ENCODE peak calls at places on chromosomes 12 and 14, in nine cellular contexts. One of them, this sample, is unnamed.
A peak's percentile ranks its signal among the peaks of the same experiment; 100 is the strongest.

GRCh38 chr14:92400579-92401444 is 77.8 kb downstream of the SLC24A4 start:
- DNase-seq in IMR-90: peak; percentile 13
- DNase-seq in AG09309: no peak
- DNase-seq in ovary: no peak
- DNase-seq in sigmoid colon: no peak
- DNase-seq in fibroblast of pulmonary artery: no peak
- DNase-seq in cardiac muscle cell: peak; percentile 27
- DNase-seq in lung: no peak
- DNase-seq in BJ: no peak
- DNase-seq in this sample: no peak

GRCh38 chr14:22726012-22726411 is 40.5 kb upstream of the OXA1L start:
- DNase-seq in IMR-90: no peak
- DNase-seq in AG09309: no peak
- DNase-seq in ovary: no peak
- DNase-seq in sigmoid colon: no peak
- DNase-seq in fibroblast of pulmonary artery: no peak
- DNase-seq in cardiac muscle cell: no peak
- DNase-seq in lung: no peak
- DNase-seq in BJ: no peak
- DNase-seq in this sample: no peak

GRCh38 chr12:712172-712863 is 40.1 kb upstream of the WNK1 start:
- DNase-seq in IMR-90: peak; percentile 35
- DNase-seq in AG09309: no peak
- DNase-seq in ovary: no peak
- DNase-seq in sigmoid colon: no peak
- DNase-seq in fibroblast of pulmonary artery: no peak
- DNase-seq in cardiac muscle cell: peak; percentile 20
- DNase-seq in lung: no peak
- DNase-seq in BJ: no peak
- DNase-seq in this sample: peak; percentile 53

GRCh38 chr14:100818221-100818699 is 7.7 kb upstream of the MEG3 start:
- DNase-seq in IMR-90: no peak
- DNase-seq in AG09309: no peak
- DNase-seq in ovary: peak; percentile 13
- DNase-seq in sigmoid colon: no peak
- DNase-seq in fibroblast of pulmonary artery: no peak
- DNase-seq in cardiac muscle cell: no peak
- DNase-seq in lung: no peak
- DNase-seq in BJ: no peak
- DNase-seq in this sample: no peak

GRCh38 chr14:100531591-100532121 is 55.6 kb downstream of the BEGAIN start:
- DNase-seq in IMR-90: no peak
- DNase-seq in AG09309: no peak
- DNase-seq in ovary: no peak
- DNase-seq in sigmoid colon: peak; percentile 57
- DNase-seq in fibroblast of pulmonary artery: no peak
- DNase-seq in cardiac muscle cell: no peak
- DNase-seq in lung: peak; percentile 25
- DNase-seq in BJ: no peak
- DNase-seq in this sample: no peak

GRCh38 chr12:121400332-121401139 is 618 bp downstream of the RNF34 start:
- DNase-seq in IMR-90: peak; percentile 47
- DNase-seq in AG09309: no peak
- DNase-seq in ovary: no peak
- DNase-seq in sigmoid colon: peak; percentile 73
- DNase-seq in fibroblast of pulmonary artery: peak; percentile 30
- DNase-seq in cardiac muscle cell: peak; percentile 35
- DNase-seq in lung: peak; percentile 29
- DNase-seq in BJ: no peak
- DNase-seq in this sample: peak; percentile 9

GRCh38 chr12:114440450-114441383 is 34.8 kb upstream of the TBX5 start:
- DNase-seq in IMR-90: no peak
- DNase-seq in AG09309: no peak
- DNase-seq in ovary: no peak
- DNase-seq in sigmoid colon: no peak
- DNase-seq in fibroblast of pulmonary artery: no peak
- DNase-seq in cardiac muscle cell: no peak
- DNase-seq in lung: no peak
- DNase-seq in BJ: no peak
- DNase-seq in this sample: no peak

GRCh38 chr12:2557589-2557988 is 237.2 kb upstream of the FKBP4 start:
- DNase-seq in IMR-90: no peak
- DNase-seq in AG09309: no peak
- DNase-seq in ovary: no peak
- DNase-seq in sigmoid colon: peak; percentile 25
- DNase-seq in fibroblast of pulmonary artery: no peak
- DNase-seq in cardiac muscle cell: no peak
- DNase-seq in lung: no peak
- DNase-seq in BJ: no peak
- DNase-seq in this sample: no peak

GRCh38 chr12:132429122-132429931 is 60.6 kb upstream of the FBRSL1 start:
- DNase-seq in IMR-90: no peak
- DNase-seq in AG09309: no peak
- DNase-seq in ovary: no peak
- DNase-seq in sigmoid colon: no peak
- DNase-seq in fibroblast of pulmonary artery: no peak
- DNase-seq in cardiac muscle cell: peak; percentile 31
- DNase-seq in lung: no peak
- DNase-seq in BJ: no peak
- DNase-seq in this sample: no peak

GRCh38 chr14:95835331-95835730 is 41.3 kb upstream of the TUNAR start:
- DNase-seq in IMR-90: peak; percentile 3
- DNase-seq in AG09309: no peak
- DNase-seq in ovary: no peak
- DNase-seq in sigmoid colon: no peak
- DNase-seq in fibroblast of pulmonary artery: no peak
- DNase-seq in cardiac muscle cell: no peak
- DNase-seq in lung: no peak
- DNase-seq in BJ: no peak
- DNase-seq in this sample: no peak

GRCh38 chr12:108268397-108268796 is 70.7 kb downstream of the CMKLR1 start:
- DNase-seq in IMR-90: no peak
- DNase-seq in AG09309: no peak
- DNase-seq in ovary: no peak
- DNase-seq in sigmoid colon: no peak
- DNase-seq in fibroblast of pulmonary artery: no peak
- DNase-seq in cardiac muscle cell: no peak
- DNase-seq in lung: no peak
- DNase-seq in BJ: no peak
- DNase-seq in this sample: no peak

GRCh38 chr12:104513681-104514080 is 56.9 kb downstream of the CHST11 start:
- DNase-seq in IMR-90: no peak
- DNase-seq in AG09309: no peak
- DNase-seq in ovary: no peak
- DNase-seq in sigmoid colon: no peak
- DNase-seq in fibroblast of pulmonary artery: no peak
- DNase-seq in cardiac muscle cell: no peak
- DNase-seq in lung: no peak
- DNase-seq in BJ: no peak
- DNase-seq in this sample: no peak

GRCh38 chr14:66965831-66966230 is 223.4 kb upstream of the GARIN2 start:
- DNase-seq in IMR-90: peak; percentile 43
- DNase-seq in AG09309: no peak
- DNase-seq in ovary: no peak
- DNase-seq in sigmoid colon: no peak
- DNase-seq in fibroblast of pulmonary artery: no peak
- DNase-seq in cardiac muscle cell: no peak
- DNase-seq in lung: no peak
- DNase-seq in BJ: no peak
- DNase-seq in this sample: no peak

GRCh38 chr14:72947366-72948160 is 21.3 kb downstream of the DCAF4 start:
- DNase-seq in IMR-90: no peak
- DNase-seq in AG09309: no peak
- DNase-seq in ovary: no peak
- DNase-seq in sigmoid colon: no peak
- DNase-seq in fibroblast of pulmonary artery: no peak
- DNase-seq in cardiac muscle cell: no peak
- DNase-seq in lung: no peak
- DNase-seq in BJ: no peak
- DNase-seq in this sample: no peak

DNA sequence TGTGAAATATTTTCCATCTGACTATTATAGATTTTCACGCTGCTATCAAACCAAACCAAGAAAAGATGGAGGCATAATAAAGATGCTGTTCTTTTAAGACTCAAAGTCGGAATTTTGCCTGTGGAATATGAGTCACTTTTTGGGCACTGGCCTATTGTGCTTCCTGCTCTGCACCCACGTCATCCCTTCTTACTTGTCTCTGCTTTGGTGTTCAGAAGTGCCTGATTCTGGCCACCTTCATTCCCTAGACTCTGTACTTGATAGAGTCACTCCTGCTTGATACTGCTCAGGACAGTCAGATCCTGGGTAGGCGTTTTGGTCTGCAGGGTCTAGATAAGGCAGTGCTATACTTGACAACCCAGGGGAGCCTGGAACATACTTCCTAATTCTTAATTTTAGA is 1.9 kb downstream of the LRRK2 start:
- DNase-seq in IMR-90: peak; percentile 73
- DNase-seq in AG09309: peak; percentile 57
- DNase-seq in ovary: peak; percentile 25
- DNase-seq in sigmoid colon: peak; percentile 81
- DNase-seq in fibroblast of pulmonary artery: peak; percentile 81
- DNase-seq in cardiac muscle cell: peak; percentile 82
- DNase-seq in lung: peak; percentile 64
- DNase-seq in BJ: peak; percentile 54
- DNase-seq in this sample: peak; percentile 61
- H3K4me3 ChIP-seq in IMR-90: no peak overlapping the region
- H3K4me3 ChIP-seq in AG09309: peak overlapping the region; percentile 2
- H3K4me3 ChIP-seq in ovary: peak overlapping the region; percentile 87
- H3K4me3 ChIP-seq in sigmoid colon: peak overlapping the region; percentile 84
- H3K4me3 ChIP-seq in fibroblast of pulmonary artery: no peak overlapping the region
- H3K4me3 ChIP-seq in cardiac muscle cell: no peak overlapping the region
- H3K4me3 ChIP-seq in lung: peak overlapping the region; percentile 31
- H3K4me3 ChIP-seq in BJ: no peak overlapping the region
- H3K4me3 ChIP-seq in this sample: no peak overlapping the region

GRCh38 chr12:29782821-29783772 is 645 bp downstream of the TMTC1 start:
- DNase-seq in IMR-90: peak; percentile 31
- DNase-seq in AG09309: no peak
- DNase-seq in ovary: peak; percentile 54
- DNase-seq in sigmoid colon: peak; percentile 75
- DNase-seq in fibroblast of pulmonary artery: peak; percentile 49
- DNase-seq in cardiac muscle cell: peak; percentile 63
- DNase-seq in lung: peak; percentile 30
- DNase-seq in BJ: no peak
- DNase-seq in this sample: no peak

GRCh38 chr12:29782285-29782820 is 1.4 kb downstream of the TMTC1 start:
- DNase-seq in IMR-90: peak; percentile 71
- DNase-seq in AG09309: peak; percentile 37
- DNase-seq in ovary: no peak
- DNase-seq in sigmoid colon: no peak
- DNase-seq in fibroblast of pulmonary artery: peak; percentile 75
- DNase-seq in cardiac muscle cell: peak; percentile 78
- DNase-seq in lung: no peak
- DNase-seq in BJ: peak; percentile 22
- DNase-seq in this sample: peak; percentile 46

GRCh38 chr12:29780084-29780483 is 3.7 kb downstream of the TMTC1 start:
- DNase-seq in IMR-90: no peak
- DNase-seq in AG09309: no peak
- DNase-seq in ovary: no peak
- DNase-seq in sigmoid colon: no peak
- DNase-seq in fibroblast of pulmonary artery: no peak
- DNase-seq in cardiac muscle cell: no peak
- DNase-seq in lung: no peak
- DNase-seq in BJ: no peak
- DNase-seq in this sample: no peak

GRCh38 chr12:29781176-29781575 is 2.6 kb downstream of the TMTC1 start:
- DNase-seq in IMR-90: no peak
- DNase-seq in AG09309: no peak
- DNase-seq in ovary: no peak
- DNase-seq in sigmoid colon: no peak
- DNase-seq in fibroblast of pulmonary artery: no peak
- DNase-seq in cardiac muscle cell: no peak
- DNase-seq in lung: no peak
- DNase-seq in BJ: no peak
- DNase-seq in this sample: no peak

DNA sequence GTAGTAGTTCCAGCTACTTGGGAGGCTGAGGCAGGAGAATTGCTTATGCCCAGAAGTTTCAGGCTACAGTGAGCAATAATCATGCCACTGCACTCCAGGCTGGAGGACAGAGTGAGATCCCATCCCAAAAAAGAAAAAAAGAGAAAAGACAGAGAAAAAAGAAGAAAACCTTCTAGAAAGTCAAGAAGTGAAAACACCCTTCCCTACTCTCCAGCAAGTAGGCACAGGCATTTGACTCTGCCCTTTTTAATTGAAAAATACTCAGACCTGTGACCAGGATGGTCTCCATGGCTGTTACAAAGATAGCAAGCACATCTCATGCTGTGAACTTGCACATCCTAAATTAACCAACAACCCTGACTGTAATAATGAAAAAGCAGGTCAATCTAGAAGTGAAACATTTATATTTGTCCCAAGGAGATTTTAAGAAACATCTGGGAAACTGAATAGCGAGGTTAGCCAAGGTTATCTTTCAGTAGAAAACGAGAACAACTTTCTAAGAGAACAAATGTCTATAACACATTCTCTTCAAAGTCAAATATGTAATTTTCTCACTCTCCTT is 2.0 kb downstream of the TMTC1 start:
- DNase-seq in IMR-90: no peak
- DNase-seq in AG09309: no peak
- DNase-seq in ovary: no peak
- DNase-seq in sigmoid colon: no peak
- DNase-seq in fibroblast of pulmonary artery: no peak
- DNase-seq in cardiac muscle cell: no peak
- DNase-seq in lung: no peak
- DNase-seq in BJ: no peak
- DNase-seq in this sample: no peak
- H3K4me3 ChIP-seq in IMR-90: peak overlapping the region; percentile 95
- H3K4me3 ChIP-seq in AG09309: no peak overlapping the region
- H3K4me3 ChIP-seq in ovary: peak overlapping the region; percentile 57
- H3K4me3 ChIP-seq in sigmoid colon: peak overlapping the region; percentile 80
- H3K4me3 ChIP-seq in fibroblast of pulmonary artery: peak overlapping the region; percentile 91
- H3K4me3 ChIP-seq in cardiac muscle cell: peak overlapping the region; percentile 90
- H3K4me3 ChIP-seq in lung: no peak overlapping the region
- H3K4me3 ChIP-seq in BJ: peak overlapping the region; percentile 59
- H3K4me3 ChIP-seq in this sample: peak overlapping the region; percentile 71

DNA sequence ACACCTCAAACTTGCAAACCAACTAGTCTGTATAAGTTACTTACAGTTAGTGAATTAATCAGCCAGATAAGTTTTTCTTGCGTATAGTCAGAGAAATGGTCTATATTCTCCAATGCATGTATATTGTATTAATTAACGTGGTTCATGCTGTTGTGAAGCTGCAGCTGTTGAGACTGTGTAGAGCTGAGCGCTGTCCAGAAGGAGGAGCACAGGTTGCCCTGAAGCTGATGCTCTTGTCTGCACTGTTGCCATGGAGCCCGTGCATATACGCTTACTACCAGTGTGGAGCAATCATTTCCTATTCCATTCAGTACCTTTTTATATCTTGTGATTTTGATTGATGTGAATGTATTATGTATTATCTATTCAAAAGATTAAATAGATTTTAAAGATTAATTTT is 74.3 kb upstream of the ARID2 start:
- DNase-seq in IMR-90: peak; percentile 47
- DNase-seq in AG09309: no peak
- DNase-seq in ovary: no peak
- DNase-seq in sigmoid colon: no peak
- DNase-seq in fibroblast of pulmonary artery: peak; percentile 36
- DNase-seq in cardiac muscle cell: peak; percentile 26
- DNase-seq in lung: no peak
- DNase-seq in BJ: no peak
- DNase-seq in this sample: peak; percentile 29
- H3K4me3 ChIP-seq in IMR-90: no peak overlapping the region
- H3K4me3 ChIP-seq in AG09309: no peak overlapping the region
- H3K4me3 ChIP-seq in ovary: no peak overlapping the region
- H3K4me3 ChIP-seq in sigmoid colon: no peak overlapping the region
- H3K4me3 ChIP-seq in fibroblast of pulmonary artery: no peak overlapping the region
- H3K4me3 ChIP-seq in cardiac muscle cell: no peak overlapping the region
- H3K4me3 ChIP-seq in lung: no peak overlapping the region
- H3K4me3 ChIP-seq in BJ: no peak overlapping the region
- H3K4me3 ChIP-seq in this sample: no peak overlapping the region

GRCh38 chr14:74829238-74829637 is 46.7 kb downstream of the PROX2 start:
- DNase-seq in IMR-90: no peak
- DNase-seq in AG09309: no peak
- DNase-seq in ovary: no peak
- DNase-seq in sigmoid colon: no peak
- DNase-seq in fibroblast of pulmonary artery: no peak
- DNase-seq in cardiac muscle cell: no peak
- DNase-seq in lung: no peak
- DNase-seq in BJ: no peak
- DNase-seq in this sample: no peak
- H3K4me3 ChIP-seq in IMR-90: no peak overlapping the region
- H3K4me3 ChIP-seq in AG09309: no peak overlapping the region
- H3K4me3 ChIP-seq in ovary: no peak overlapping the region
- H3K4me3 ChIP-seq in sigmoid colon: no peak overlapping the region
- H3K4me3 ChIP-seq in fibroblast of pulmonary artery: no peak overlapping the region
- H3K4me3 ChIP-seq in cardiac muscle cell: no peak overlapping the region
- H3K4me3 ChIP-seq in lung: no peak overlapping the region
- H3K4me3 ChIP-seq in BJ: no peak overlapping the region
- H3K4me3 ChIP-seq in this sample: no peak overlapping the region